ENCODE peak calls at places on chromosome 12, in four cellular contexts. A is HCT116, R is fibroblast of villous mesenchyme, X is fibroblast of lung. V is an unnamed sample.
A peak's percentile ranks its signal among the peaks of the same experiment; 100 is the strongest.

GRCh38 chr12:40515041-40515825 is 177.0 kb upstream of the CNTN1 start:
- DNase-seq in X (no peak), R (peak; percentile 4), A (no peak), V (peak; percentile 1)

GRCh38 chr12:45232771-45233372 is 17.0 kb downstream of the ANO6 start:
- DNase-seq in R (peak; percentile 96), X (peak; percentile 92), A (peak; percentile 89), V (peak; percentile 95)

GRCh38 chr12:119938049-119938667 is 50.9 kb upstream of the BICDL1 start:
- DNase-seq in X (peak; percentile 65), A (peak; percentile 31), R (peak; percentile 58), V (peak; percentile 71)

GRCh38 chr12:28191018-28191595 is 851 bp downstream of the CCDC91 start:
- DNase-seq in R (no peak), X (no peak), A (no peak), V (no peak)

GRCh38 chr12:27119797-27120196 is 37.4 kb upstream of the C12orf71 start:
- DNase-seq in A (no peak), R (no peak), X (no peak), V (no peak)

GRCh38 chr12:15278816-15279658 is 43.3 kb upstream of the PTPRO start:
- DNase-seq in R (peak; percentile 66), A (no peak), X (peak; percentile 72), V (peak; percentile 81)

GRCh38 chr12:6534914-6535696 is 788 bp downstream of the GAPDH start:
- DNase-seq in X (peak; percentile 77), R (peak; percentile 83), A (no peak), V (peak; percentile 83)

GRCh38 chr12:66036317-66036716 is 94.2 kb downstream of the LLPH start:
- DNase-seq in A (peak; percentile 82), R (peak; percentile 67), X (peak; percentile 93), V (peak; percentile 92)

GRCh38 chr12:4114986-4115385 is 158.6 kb upstream of the CCND2 start:
- DNase-seq in R (no peak), X (no peak), A (no peak), V (no peak)

GRCh38 chr12:90653051-90653450 is 301.9 kb downstream of the CCER1 start:
- DNase-seq in A (no peak), X (peak; percentile 6), R (peak; percentile 9), V (peak; percentile 11)

GRCh38 chr12:31773223-31773750 is 44.5 kb upstream of the AMN1 start:
- DNase-seq in X (peak; percentile 40), A (no peak), R (peak; percentile 62), V (peak; percentile 68)

GRCh38 chr12:50790081-50790480 is 26.2 kb downstream of the ATF1 start:
- DNase-seq in A (no peak), X (no peak), R (no peak), V (peak; percentile 12)

GRCh38 chr12:112309797-112310196 is 72.4 kb downstream of the HECTD4 start:
- DNase-seq in X (peak; percentile 37), R (no peak), A (no peak), V (no peak)

GRCh38 chr12:52332381-52332780 is 11.2 kb upstream of the KRT83 start:
- DNase-seq in R (no peak), A (no peak), X (no peak), V (no peak)

GRCh38 chr12:50672158-50672557 is 91.7 kb upstream of the ATF1 start:
- DNase-seq in R (no peak), X (no peak), A (no peak), V (no peak)

GRCh38 chr12:39605501-39605900 is 14.1 kb downstream of the ABCD2 start:
- DNase-seq in A (peak; percentile 41), X (peak; percentile 9), R (peak; percentile 23), V (peak; percentile 59)

GRCh38 chr12:96020314-96021003 is 14.9 kb downstream of the LTA4H start:
- DNase-seq in X (no peak), A (no peak), R (no peak), V (no peak)

DNA sequence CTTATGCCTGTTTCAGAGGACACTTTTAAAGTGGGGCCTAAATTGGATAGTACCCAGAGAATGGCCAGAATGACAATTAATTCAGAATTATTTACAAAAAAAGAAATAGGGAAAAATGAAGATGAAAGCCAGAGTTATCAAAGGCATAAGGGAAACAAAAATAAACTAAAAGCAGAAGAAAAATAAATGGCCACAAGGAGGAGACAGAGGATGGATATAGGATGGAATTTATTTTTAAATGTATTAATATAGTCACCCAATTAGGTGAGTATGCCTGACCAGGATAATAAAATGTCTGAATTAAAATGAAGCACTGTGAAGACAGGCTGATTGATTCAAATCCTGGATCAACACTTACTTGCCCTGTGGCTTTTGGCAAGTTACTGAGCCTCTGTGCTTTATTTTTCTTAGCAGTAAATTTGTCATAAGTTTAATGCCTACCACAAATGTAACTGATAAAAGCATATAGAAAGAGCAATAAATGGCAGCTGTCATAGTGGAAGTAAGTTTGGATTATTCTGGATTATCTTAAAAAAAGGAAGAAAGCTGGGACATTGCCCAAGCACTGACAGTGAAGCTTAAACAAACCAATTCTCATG is 3.4 kb downstream of the CLEC9A start:
- DNase-seq in A (no peak), R (peak; percentile 34), X (peak; percentile 54), V (peak; percentile 26)
- TF ChIP-seq CTCF in A (peak; percentile 55), R (peak; percentile 56), X (peak; percentile 11), V (peak; percentile 36)

DNA sequence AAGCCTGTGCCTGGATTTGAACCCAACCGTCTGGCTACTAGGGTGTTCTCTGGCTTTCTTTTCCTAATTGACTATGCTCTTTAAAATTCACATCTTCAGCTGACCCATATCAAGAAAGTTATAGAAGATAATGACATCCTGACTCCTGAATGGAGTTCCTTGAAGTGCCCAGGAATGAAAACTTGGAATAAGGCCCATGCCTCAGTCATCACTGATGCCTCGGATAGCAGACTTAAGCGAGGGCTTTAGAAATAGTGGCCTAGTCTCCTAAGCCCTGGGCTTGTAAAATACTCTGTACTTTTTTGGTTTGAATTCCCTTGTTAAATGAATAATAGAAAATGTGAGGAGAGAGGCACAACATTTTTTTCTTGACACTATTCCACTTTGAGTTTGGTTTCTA is 39.0 kb downstream of the CHST11 start:
- DNase-seq in A (no peak), R (peak; percentile 33), X (no peak), V (no peak)
- H3K4me3 ChIP-seq in A (no peak overlapping the region), R (no peak overlapping the region), X (no peak overlapping the region), V (no peak overlapping the region)

DNA sequence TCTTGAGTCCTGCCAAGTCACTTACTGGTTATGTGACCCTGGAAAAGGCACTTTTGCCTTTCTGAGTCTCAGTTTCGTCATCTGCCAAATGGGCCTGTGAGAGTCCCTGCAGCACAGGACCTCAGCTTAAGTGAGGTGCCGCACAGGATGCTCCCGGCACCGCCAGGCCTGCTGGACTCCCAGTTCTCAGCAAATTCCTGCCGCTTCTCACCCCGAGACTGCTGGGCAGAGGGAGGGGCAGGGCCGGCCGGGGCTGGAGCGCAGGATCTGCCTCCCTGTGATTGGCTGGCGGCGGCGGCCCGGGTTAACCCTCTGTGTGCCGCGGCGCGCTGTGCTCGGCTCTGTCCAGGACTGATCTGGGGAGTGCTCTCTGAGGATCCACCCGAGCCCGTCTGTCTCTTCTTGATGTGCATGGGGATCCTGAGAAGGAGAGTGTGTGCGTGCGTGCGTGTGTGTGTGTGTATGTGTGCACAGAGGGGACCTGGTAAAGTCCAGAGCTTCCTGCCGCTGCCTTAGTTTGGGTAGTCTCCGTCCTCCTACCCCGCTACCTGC is 8.6 kb downstream of the SETD1B start:
- DNase-seq in A (no peak), X (peak; percentile 81), R (peak; percentile 84), V (peak; percentile 68)
- TF ChIP-seq CTCF in A (no peak), X (no peak), R (no peak), V (no peak)

DNA sequence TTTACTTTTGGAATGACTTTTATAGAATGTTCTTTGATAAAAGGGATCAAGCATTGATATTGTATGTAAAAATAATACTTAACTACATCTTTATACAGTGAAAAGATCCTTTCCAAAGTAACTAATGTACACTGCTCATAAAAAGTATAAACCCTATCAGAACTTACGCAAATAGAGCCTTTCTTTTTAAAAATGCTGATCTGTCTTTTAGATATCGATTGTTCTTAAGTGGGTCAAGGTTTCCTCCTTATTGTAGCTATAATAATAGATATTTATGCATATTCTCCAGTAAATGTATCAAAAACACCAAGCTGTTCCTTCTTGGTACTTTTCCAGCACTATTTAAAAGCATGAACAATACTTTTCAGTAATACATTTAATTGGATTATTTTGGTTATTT is 68.5 kb downstream of the PPHLN1 start:
- DNase-seq in A (no peak), X (no peak), R (no peak), V (no peak)
- H3K4me3 ChIP-seq in A (no peak overlapping the region), X (no peak overlapping the region), R (no peak overlapping the region), V (no peak overlapping the region)

DNA sequence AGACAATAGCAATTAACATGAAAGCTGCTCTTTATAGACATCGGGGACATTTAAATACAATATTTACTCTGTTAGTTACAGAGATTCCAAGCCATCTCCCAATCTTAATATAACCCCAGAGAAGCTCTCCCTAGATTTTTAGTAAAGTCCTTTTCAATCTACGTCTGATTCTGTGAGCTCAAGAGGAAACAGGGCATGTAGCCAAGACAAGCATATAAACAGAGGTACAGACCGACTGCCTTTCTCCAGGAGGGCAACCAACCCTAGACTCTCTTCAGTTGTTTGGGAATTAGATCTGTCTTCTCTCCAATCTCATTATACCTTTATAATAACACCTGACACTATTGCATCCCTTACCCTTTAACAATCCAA is 57.4 kb downstream of the TMTC1 start:
- DNase-seq in A (no peak), X (peak; percentile 47), R (peak; percentile 51), V (peak; percentile 77)
- TF ChIP-seq CTCF in A (no peak), X (no peak), R (no peak), V (no peak)

GRCh38 chr12:16348435-16349131 is 1.1 kb downstream of the MGST1 start:
- DNase-seq in A (no peak), R (peak; percentile 16), X (peak; percentile 49), V (peak; percentile 46)
- H3K4me3 ChIP-seq in A (peak overlapping the region; percentile 65), R (peak overlapping the region; percentile 67), X (peak overlapping the region; percentile 81), V (peak overlapping the region; percentile 69)

DNA sequence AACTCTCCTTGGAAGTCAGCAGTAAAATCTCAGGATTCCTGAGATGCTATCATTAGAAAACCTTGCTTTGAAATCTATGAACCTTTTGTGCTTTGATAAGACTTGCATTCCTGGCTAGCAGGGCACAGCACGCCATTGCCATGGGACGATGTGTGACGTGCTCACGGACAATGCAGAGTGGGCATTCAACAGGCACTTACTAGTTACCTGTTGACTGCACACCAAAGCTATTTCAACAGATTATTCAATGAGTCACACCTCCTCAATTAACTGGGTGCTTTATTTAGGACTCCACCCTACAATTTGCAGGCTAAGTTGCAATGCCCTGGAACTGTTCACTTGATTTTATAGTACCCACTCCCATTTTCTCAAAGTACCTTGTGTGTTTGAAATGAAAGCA is 11.3 kb downstream of the NOS1 start:
- DNase-seq in R (no peak), X (no peak), A (no peak), V (no peak)
- TF ChIP-seq CTCF in R (no peak), X (no peak), A (no peak), V (no peak)

DNA sequence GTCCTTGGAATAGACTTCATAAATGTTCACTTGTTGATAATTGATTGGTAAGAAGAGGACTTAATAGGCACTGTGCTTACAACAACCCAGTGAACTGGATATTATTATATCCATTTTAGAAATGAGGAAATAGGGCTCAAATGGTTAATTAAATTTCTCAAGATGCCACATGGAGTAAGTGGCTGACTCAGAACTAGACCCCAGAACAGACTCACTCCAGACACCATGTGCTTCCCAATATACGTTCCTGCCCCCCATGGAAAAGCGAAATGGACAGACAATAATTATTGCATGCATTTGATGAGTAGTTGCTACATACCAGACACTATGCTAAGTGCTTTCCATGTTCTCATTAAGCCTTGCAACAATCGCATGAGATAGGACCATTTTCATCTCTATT is 895 bp upstream of the ANKS1B start:
- DNase-seq in R (no peak), A (no peak), X (no peak), V (no peak)
- H3K4me3 ChIP-seq in R (peak overlapping the region; percentile 67), A (no peak overlapping the region), X (peak overlapping the region; percentile 59), V (no peak overlapping the region)

GRCh38 chr12:110339184-110339952 is 58.3 kb downstream of the ATP2A2 start:
- DNase-seq in R (no peak), A (no peak), X (no peak), V (no peak)
- TF ChIP-seq CTCF in R (no peak), A (no peak), X (no peak), V (no peak)